ENCODE peak calls at places on chromosomes 16 and 17, in four cellular contexts. U is heart right ventricle, I is HCT116, R is coronary artery. W is an unnamed sample.

GRCh38 chr16:1788095-1788707 is 5.3 kb downstream of the IGFALS start:
- DNase-seq in U (peak), I (no peak), R (no peak), W (no peak)

GRCh38 chr16:78244131-78244899 is 144.9 kb downstream of the WWOX start:
- DNase-seq in U (no peak), I (no peak), R (no peak), W (no peak)

GRCh38 chr17:28760987-28761562 is 17.3 kb downstream of the TRAF4 start:
- DNase-seq in U (peak), I (no peak), R (no peak), W (no peak)

GRCh38 chr17:36074365-36074764 is 10.3 kb downstream of the CCL18 start:
- DNase-seq in U (no peak), I (no peak), R (no peak), W (no peak)

GRCh38 chr17:31061678-31062077 is 33.1 kb upstream of the NF1 start:
- DNase-seq in U (no peak), I (no peak), R (no peak), W (no peak)

GRCh38 chr16:67672306-67672705 is 5.7 kb downstream of the C16orf86 start:
- DNase-seq in U (peak), I (no peak), R (no peak), W (no peak)

GRCh38 chr17:16283705-16284104 is 66.7 kb downstream of the PIGL start:
- DNase-seq in U (no peak), I (no peak), R (no peak), W (no peak)

GRCh38 chr16:4370570-4371480 is 823 bp upstream of the VASN start:
- DNase-seq in U (peak), I (no peak), R (peak), W (no peak)

GRCh38 chr16:68387301-68387700 is 61.0 kb downstream of the SMPD3 start:
- DNase-seq in U (no peak), I (no peak), R (no peak), W (no peak)

GRCh38 chr16:88839026-88839529 is 17.7 kb downstream of the GALNS start:
- DNase-seq in U (no peak), I (no peak), R (no peak), W (no peak)

GRCh38 chr17:34299918-34300600 is 14.5 kb downstream of the CCL11 start:
- DNase-seq in U (no peak), I (no peak), R (peak), W (no peak)

GRCh38 chr16:24430937-24431760 is 108.2 kb upstream of the RBBP6 start:
- DNase-seq in U (no peak), I (no peak), R (no peak), W (no peak)

GRCh38 chr17:82400206-82400605 is 17.9 kb upstream of the HEXD start:
- DNase-seq in U (no peak), I (no peak), R (no peak), W (no peak)

GRCh38 chr16:23847251-23847650 is 11.5 kb downstream of the PRKCB start:
- DNase-seq in U (no peak), I (no peak), R (no peak), W (no peak)

GRCh38 chr17:17840751-17841591 is 4.2 kb upstream of the SREBF1 start:
- DNase-seq in U (no peak), I (no peak), R (no peak), W (no peak)

GRCh38 chr17:33521784-33522183 is 228.7 kb upstream of the ASIC2 start:
- DNase-seq in U (no peak), I (no peak), R (no peak), W (no peak)

GRCh38 chr17:15915996-15916395 is 28.9 kb upstream of the ADORA2B start:
- DNase-seq in U (no peak), I (no peak), R (peak), W (no peak)

GRCh38 chr17:73580311-73580710 is 63.9 kb downstream of the SDK2 start:
- DNase-seq in U (no peak), I (no peak), R (no peak), W (no peak)

GRCh38 chr17:1487939-1488825 is 4.3 kb downstream of the MYO1C start:
- DNase-seq in U (peak), I (no peak), R (peak), W (peak)

GRCh38 chr17:35766903-35767510 is 6.3 kb downstream of the C17orf50 start:
- DNase-seq in U (no peak), I (no peak), R (no peak), W (no peak)

GRCh38 chr16:4309833-4310266 is 6.0 kb upstream of the GLIS2 start:
- DNase-seq in U (peak), I (peak), R (no peak), W (no peak)

GRCh38 chr16:74730049-74730683 is 29.5 kb upstream of the MLKL start:
- DNase-seq in U (no peak), I (no peak), R (no peak), W (no peak)

GRCh38 chr16:56923481-56923880 is 8.5 kb upstream of the HERPUD1 start:
- DNase-seq in U (no peak), I (no peak), R (no peak), W (no peak)

GRCh38 chr17:31560836-31561235 is 169.4 kb downstream of the RAB11FIP4 start:
- DNase-seq in U (no peak), I (no peak), R (no peak), W (no peak)

GRCh38 chr17:44367626-44368025 is 4.0 kb upstream of the FAM171A2 start:
- DNase-seq in U (no peak), I (no peak), R (no peak), W (no peak)

GRCh38 chr17:19004601-19005441 is at the start of gene FAM83G:
- DNase-seq in U (peak), I (peak), R (peak), W (no peak)

GRCh38 chr16:68636818-68637217 is 8.3 kb upstream of the CDH3 start:
- DNase-seq in U (no peak), I (no peak), R (no peak), W (no peak)

GRCh38 chr17:68868708-68869107 is 86.5 kb downstream of the ABCA8 start:
- DNase-seq in U (no peak), I (no peak), R (no peak), W (no peak)

GRCh38 chr16:1152651-1153259 is at the start of gene CACNA1H:
- DNase-seq in U (peak), I (no peak), R (no peak), W (no peak)

GRCh38 chr17:7820231-7820630 is 13.8 kb upstream of the KDM6B start:
- DNase-seq in U (no peak), I (no peak), R (no peak), W (no peak)

GRCh38 chr17:16886655-16887322 is 85.1 kb downstream of the TNFRSF13B start:
- DNase-seq in U (no peak), I (no peak), R (peak), W (no peak)

DNA sequence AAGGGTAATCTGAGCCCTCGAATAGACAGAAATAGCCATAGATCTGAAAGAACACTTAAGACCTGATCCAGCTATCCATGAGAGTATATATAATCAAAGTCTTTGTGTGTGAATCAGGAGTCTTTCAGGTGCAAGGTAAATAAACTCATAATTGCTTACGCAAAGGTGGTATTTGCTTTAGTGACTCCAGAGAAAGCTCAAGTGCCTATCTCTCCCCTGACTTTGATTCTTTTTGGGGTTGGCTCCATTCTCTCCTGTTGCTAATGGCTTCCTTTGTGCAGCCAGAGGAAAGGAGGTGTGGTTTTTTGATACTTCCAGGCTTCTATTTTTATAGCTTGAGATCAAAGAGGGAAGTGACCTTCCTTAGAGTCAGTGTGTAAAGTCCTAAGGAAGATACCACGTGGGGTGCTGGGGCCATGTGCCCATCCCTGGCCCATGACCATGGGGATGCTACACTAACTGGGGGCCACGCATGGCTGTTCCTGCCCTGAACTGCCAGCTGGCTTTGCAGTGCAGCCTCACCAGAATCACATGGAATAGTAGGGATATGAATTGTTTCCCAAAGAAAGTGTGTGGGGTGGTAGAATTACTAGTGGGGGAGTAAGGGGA is 45.8 kb downstream of the TENT4B start:
- DNase-seq in U (no peak), I (no peak), R (no peak), W (no peak)
- H3K27ac ChIP-seq in U (no peak), I (no peak), R (no peak), W (no peak)

GRCh38 chr16:84863485-84863814 is 43.7 kb downstream of the CRISPLD2 start:
- DNase-seq in U (no peak), I (no peak), R (no peak), W (no peak)

GRCh38 chr16:84860383-84860782 is 40.6 kb downstream of the CRISPLD2 start:
- DNase-seq in U (no peak), I (no peak), R (no peak), W (no peak)

GRCh38 chr16:84864266-84864955 is 44.6 kb downstream of the CRISPLD2 start:
- DNase-seq in U (no peak), I (no peak), R (no peak), W (no peak)

GRCh38 chr16:84861671-84862070 is 41.9 kb downstream of the CRISPLD2 start:
- DNase-seq in U (no peak), I (no peak), R (no peak), W (no peak)

DNA sequence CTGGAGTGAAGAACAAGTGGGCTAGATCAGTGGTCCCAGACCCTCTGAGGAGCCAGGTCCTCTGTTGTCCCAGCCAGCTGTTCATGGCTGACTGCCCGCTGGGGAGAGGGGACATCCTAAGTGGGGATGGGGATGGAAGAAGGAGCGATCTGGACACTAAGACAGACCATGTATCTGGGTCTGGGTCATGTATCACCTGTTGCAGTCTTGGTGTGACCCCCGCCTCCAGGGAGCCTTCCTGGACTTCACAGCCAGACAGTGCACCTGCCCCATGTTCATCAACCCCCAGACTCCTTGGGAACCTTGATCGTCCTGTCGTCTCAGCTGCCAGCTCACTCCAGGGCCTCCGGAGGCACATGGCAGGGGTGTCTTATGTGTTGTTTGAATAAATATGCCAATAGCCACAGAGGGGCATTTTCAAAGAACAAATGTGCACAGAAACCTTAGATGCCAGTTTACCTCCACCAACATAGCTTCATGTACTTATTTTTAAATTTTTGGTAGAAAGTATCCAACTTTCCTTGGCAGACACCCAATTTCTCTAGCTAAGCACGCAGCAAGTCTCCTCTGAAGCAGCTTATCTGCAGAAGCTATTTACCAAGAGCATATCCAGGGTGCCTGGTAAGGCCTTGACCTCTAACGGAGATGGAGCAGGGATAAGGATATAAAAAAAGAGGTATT is 43.2 kb downstream of the CRISPLD2 start:
- DNase-seq in U (no peak), I (no peak), R (no peak), W (no peak)
- H3K27ac ChIP-seq in U (no peak), I (no peak), R (no peak), W (no peak)

DNA sequence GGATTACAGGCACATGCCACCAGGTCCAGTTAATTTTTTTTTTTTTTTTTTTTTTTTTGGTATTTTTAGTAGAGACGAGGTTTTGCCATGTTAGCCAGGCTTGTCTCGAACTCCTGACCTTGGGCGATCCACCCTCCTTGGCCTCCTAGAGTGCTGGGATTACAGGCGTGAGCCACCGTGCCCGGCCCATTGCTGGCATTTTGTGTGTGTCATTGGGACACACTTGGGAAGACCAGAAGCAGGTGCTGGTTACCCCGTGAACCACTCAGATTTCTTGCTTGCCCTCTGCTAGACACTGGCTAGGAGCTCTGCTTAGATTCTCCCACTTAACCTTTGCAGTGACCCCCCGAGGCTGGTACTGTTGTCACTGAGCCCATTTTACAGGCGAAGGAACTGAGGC is 229.3 kb downstream of the IRF8 start:
- DNase-seq in U (no peak), I (no peak), R (no peak), W (no peak)
- H3K27ac ChIP-seq in U (no peak), I (no peak), R (no peak), W (no peak)

DNA sequence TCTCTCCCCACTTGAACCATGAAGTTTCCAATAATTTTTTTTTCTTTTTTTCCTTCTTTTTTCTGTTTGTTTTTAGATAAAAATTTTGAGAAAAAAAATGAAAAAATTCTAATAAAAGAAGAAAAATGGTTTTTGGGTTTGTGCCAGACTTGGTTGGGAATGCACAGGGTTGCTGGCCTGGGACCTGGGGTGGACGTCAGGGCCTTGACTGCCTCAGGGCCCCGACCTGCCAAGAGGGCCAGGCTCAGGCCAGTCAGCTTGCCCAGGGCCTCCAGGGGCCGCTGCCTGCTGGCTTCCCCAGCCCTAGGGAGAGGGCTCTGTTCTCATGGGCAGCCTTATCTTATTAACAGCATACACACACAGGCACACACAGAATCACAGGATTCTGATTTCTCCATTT is 6.5 kb downstream of the TBX6 start:
- DNase-seq in U (no peak), I (no peak), R (no peak), W (no peak)
- H3K27ac ChIP-seq in U (peak), I (no peak), R (peak), W (no peak)

GRCh38 chr16:53680756-53681155 is 22.9 kb downstream of the RPGRIP1L start:
- DNase-seq in U (no peak), I (no peak), R (no peak), W (no peak)

GRCh38 chr16:53673189-53673588 is 30.5 kb downstream of the RPGRIP1L start:
- DNase-seq in U (no peak), I (no peak), R (no peak), W (no peak)

GRCh38 chr16:53678155-53678554 is 25.5 kb downstream of the RPGRIP1L start:
- DNase-seq in U (no peak), I (no peak), R (no peak), W (no peak)

DNA sequence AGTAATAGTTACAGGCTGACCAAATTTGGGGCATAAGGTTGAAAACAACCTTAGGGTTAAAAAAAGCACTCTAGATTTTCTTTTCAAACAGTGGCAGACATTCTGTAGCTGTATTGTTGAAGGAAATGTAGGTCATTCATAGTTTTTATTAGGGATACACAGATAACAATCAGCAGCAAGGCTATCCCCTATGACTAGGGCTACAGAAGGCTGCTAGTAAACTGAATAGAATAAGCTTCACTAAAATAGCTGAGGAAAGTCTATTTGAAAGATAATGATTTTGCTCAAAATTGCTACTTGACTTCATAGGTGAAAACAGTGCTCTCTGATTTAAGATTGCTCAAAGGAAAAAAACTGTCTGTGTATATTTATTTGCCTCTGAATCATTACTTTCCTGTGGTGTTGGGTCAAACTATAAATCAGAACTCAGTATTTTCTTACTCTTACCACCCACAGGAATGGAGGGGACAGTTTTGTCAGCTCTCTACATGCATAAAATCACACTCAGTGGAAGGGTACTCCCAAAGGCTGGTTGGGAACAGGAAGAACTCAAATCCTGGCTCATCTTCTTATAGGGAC is 24.8 kb downstream of the RPGRIP1L start:
- DNase-seq in U (no peak), I (no peak), R (no peak), W (no peak)
- H3K27ac ChIP-seq in U (no peak), I (no peak), R (no peak), W (no peak)

GRCh38 chr17:50199651-50200446 is 1.6 kb downstream of the COL1A1 start:
- DNase-seq in U (peak), I (peak), R (peak), W (peak)

GRCh38 chr17:50199211-50199633 is 2.2 kb downstream of the COL1A1 start:
- DNase-seq in U (no peak), I (no peak), R (no peak), W (no peak)

GRCh38 chr17:50201226-50201854 is at the start of gene COL1A1:
- DNase-seq in U (peak), I (no peak), R (peak), W (no peak)

GRCh38 chr17:50203086-50203485 is 1.7 kb upstream of the COL1A1 start:
- DNase-seq in U (no peak), I (no peak), R (no peak), W (no peak)

DNA sequence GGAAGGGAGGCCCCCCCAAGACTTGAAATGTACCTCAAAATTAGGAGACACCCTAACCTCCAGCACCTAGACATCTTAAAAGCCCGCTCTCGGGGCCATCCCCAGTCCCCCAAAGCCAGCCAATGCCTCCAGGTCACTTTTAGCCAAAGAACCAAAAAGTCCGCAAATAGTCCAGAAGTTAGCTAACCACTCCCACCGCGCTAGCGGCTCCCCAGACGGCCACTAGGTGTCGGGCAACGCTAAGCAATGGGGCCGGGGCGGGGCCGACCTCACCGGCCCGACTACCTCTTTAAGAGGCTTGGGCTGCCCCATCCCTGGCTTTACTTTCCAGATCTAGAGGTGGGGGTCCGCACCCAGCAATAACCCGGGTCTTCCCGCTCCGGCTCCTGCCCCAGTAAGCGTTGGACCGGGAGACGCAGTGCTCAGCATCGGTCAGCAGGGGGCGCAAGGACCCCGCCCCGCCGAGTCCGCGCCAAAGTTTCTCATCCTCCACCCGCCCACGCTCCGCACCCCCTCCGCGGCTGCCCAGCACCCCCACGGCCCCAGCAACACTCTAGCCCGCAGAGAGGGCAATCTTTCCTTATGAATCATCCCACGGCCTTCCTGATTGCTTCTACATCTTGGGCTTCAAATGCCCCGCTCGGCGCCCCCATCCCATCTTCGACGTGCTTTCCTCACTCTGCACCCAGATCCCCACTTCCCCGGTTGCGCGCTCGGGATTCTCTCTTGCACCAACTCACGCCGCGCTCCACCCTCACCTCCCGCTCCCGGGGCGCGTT is 795 bp downstream of the COL1A1 start:
- DNase-seq in U (peak), I (peak), R (peak), W (peak)
- H3K27ac ChIP-seq in U (peak), I (peak), R (peak), W (peak)

DNA sequence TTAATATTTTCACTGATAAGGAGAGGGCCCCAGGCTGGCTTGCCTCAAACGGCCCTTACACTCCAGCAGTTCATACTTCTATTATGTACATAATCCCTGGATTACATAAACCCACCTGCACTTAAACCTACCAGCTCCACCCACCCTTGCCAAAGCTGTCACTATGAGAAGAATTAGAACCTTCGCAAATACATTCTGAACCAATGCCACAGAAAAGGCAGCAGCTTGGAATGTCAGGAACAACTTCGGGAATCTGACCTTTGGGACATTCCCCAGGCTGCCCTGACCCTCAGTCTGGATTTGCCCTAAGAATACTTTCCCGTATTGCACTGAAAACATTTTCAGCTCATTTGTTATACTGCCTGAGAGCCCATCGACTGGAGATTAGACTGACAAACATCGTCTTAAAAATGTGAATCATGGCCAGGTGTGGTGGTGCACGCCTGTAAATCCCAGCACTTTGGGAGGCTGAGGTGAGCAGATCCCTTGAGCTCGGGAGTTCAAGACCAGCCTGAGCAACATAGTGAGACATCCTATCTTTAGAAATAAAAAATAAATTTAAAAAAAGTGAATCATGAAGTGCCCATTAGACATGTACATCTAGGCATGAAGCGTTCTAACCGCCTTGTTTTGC is 21.0 kb upstream of the SEC14L1 start:
- DNase-seq in U (no peak), I (no peak), R (no peak), W (no peak)
- H3K27ac ChIP-seq in U (peak), I (no peak), R (no peak), W (no peak)